ENCODE peak calls at places on chromosomes 13 and 19, in ten cellular contexts. M, R, K, E, W, T, Y, C, X and N are unnamed samples.

GRCh38 chr13:28652002-28652401 is 6.9 kb upstream of the POMP start:
- ATAC-seq in W (no peak), M (no peak), T (no peak), R (no peak), K (no peak), E (peak; percentile 45), Y (no peak), X (no peak), C (no peak), N (no peak)

GRCh38 chr19:47363758-47364529 is 14.8 kb downstream of the DHX34 start:
- ATAC-seq in C (no peak), K (no peak), W (no peak), R (no peak), T (no peak), Y (no peak), X (no peak), M (no peak), E (no peak), N (no peak)

GRCh38 chr13:30382836-30383525 is 39.3 kb upstream of the UBE2L5 start:
- ATAC-seq in Y (no peak), X (no peak), T (no peak), R (no peak), W (no peak), M (no peak), C (peak; percentile 22), K (no peak), E (no peak), N (no peak)

GRCh38 chr13:100559886-100560285 is 28.7 kb downstream of the GGACT start:
- ATAC-seq in K (no peak), M (no peak), Y (no peak), W (no peak), E (no peak), X (no peak), R (no peak), C (no peak), T (no peak), N (no peak)

GRCh38 chr13:71842003-71842402 is 25.0 kb downstream of the DACH1 start:
- ATAC-seq in E (no peak), W (no peak), Y (no peak), C (no peak), X (no peak), M (no peak), R (no peak), T (no peak), K (no peak), N (no peak)

GRCh38 chr19:37979547-37980082 is 72.6 kb downstream of the SIPA1L3 start:
- ATAC-seq in R (no peak), T (no peak), K (no peak), C (no peak), M (peak; percentile 51), Y (no peak), E (no peak), W (peak; percentile 94), X (no peak), N (no peak)

GRCh38 chr13:37473035-37473434 is 125.5 kb downstream of the POSTN start:
- ATAC-seq in C (no peak), M (no peak), E (no peak), K (no peak), T (no peak), X (no peak), R (no peak), Y (no peak), W (no peak), N (no peak)

GRCh38 chr19:17475541-17476115 is 5.3 kb downstream of the SLC27A1 start:
- ATAC-seq in C (no peak), W (peak; percentile 65), X (no peak), Y (no peak), T (no peak), K (no peak), M (peak; percentile 82), R (no peak), E (no peak), N (peak; percentile 66)

GRCh38 chr13:77532983-77533382 is 2.5 kb upstream of the SCEL start:
- ATAC-seq in R (no peak), M (no peak), W (no peak), E (no peak), C (no peak), Y (no peak), K (no peak), X (no peak), T (no peak), N (no peak)

GRCh38 chr13:76293346-76293745 is 592.9 kb downstream of the KCTD12 start:
- ATAC-seq in R (no peak), K (no peak), C (no peak), W (peak; percentile 78), Y (no peak), T (no peak), X (no peak), E (no peak), M (peak; percentile 24), N (no peak)